ENCODE peak calls at places on chromosome 18, in ten cellular contexts. S is Peyer's patch, W is lower leg skin, U is GM12878, V is esophagus muscularis mucosa, Z is ovary, L is spleen, R is heart left ventricle, C is stomach, Y is right lobe of liver. O is an unnamed sample.

GRCh38 chr18:10089881-10090280 is 176.1 kb downstream of the VAPA start:
- DNase-seq in L (no peak), Y (no peak), R (no peak), V (no peak), W (peak), S (no peak), Z (no peak), C (no peak), U (no peak), O (no peak)

GRCh38 chr18:32714571-32715148 is 58.2 kb downstream of the KLHL14 start:
- DNase-seq in Y (no peak), W (no peak), U (peak), V (no peak), C (peak), Z (no peak), S (no peak), L (no peak), R (no peak), O (peak)

GRCh38 chr18:79952996-79953559 is 1.6 kb upstream of the SLC66A2 start:
- DNase-seq in U (no peak), L (peak), S (peak), Z (no peak), R (no peak), W (peak), C (peak), Y (no peak), V (no peak), O (no peak)

GRCh38 chr18:76955529-76956170 is 133.3 kb downstream of the ZNF236 start:
- DNase-seq in R (no peak), W (no peak), V (no peak), Z (no peak), U (no peak), L (no peak), S (no peak), C (peak), Y (peak), O (no peak)

GRCh38 chr18:55579888-55580287 is 8.1 kb downstream of the TCF4 start:
- DNase-seq in C (no peak), U (no peak), Z (no peak), Y (no peak), W (no peak), S (no peak), L (no peak), R (no peak), V (no peak), O (no peak)

GRCh38 chr18:79466591-79466990 is 70.9 kb downstream of the NFATC1 start:
- DNase-seq in C (no peak), L (peak), V (no peak), R (no peak), S (no peak), Y (no peak), W (no peak), Z (no peak), U (no peak), O (no peak)

GRCh38 chr18:45169610-45170009 is 445.7 kb upstream of the SLC14A2 start:
- DNase-seq in V (no peak), C (no peak), W (no peak), Y (no peak), R (peak), U (no peak), Z (no peak), L (no peak), S (no peak), O (no peak)

GRCh38 chr18:2909431-2910140 is 62.8 kb downstream of the EMILIN2 start:
- DNase-seq in Y (no peak), C (no peak), Z (no peak), U (no peak), V (no peak), R (no peak), S (no peak), W (no peak), L (no peak), O (no peak)

GRCh38 chr18:55589625-55590291 is 1.8 kb upstream of the TCF4 start:
- DNase-seq in C (peak), Z (peak), L (peak), W (peak), Y (peak), V (peak), R (peak), U (peak), S (peak), O (peak)

GRCh38 chr18:77131652-77132368 is 773 bp downstream of the MBP start:
- DNase-seq in Y (peak), Z (peak), C (peak), S (peak), W (peak), V (no peak), L (peak), U (no peak), R (peak), O (peak)

GRCh38 chr18:59298871-59299270 is 19.6 kb downstream of the CPLX4 start:
- DNase-seq in V (peak), Z (no peak), C (no peak), U (no peak), Y (no peak), W (no peak), S (no peak), R (no peak), L (no peak), O (no peak)

GRCh38 chr18:55326134-55326533 is 261.9 kb downstream of the TCF4 start:
- DNase-seq in S (no peak), C (no peak), L (no peak), W (no peak), Y (no peak), V (no peak), R (no peak), U (no peak), Z (no peak), O (no peak)

GRCh38 chr18:8341481-8342230 is 267.6 kb upstream of the RAB12 start:
- DNase-seq in S (no peak), Z (no peak), L (no peak), R (no peak), C (peak), Y (peak), U (no peak), V (no peak), W (no peak), O (no peak)

GRCh38 chr18:44915213-44915612 is 234.5 kb downstream of the SETBP1 start:
- DNase-seq in Z (no peak), R (no peak), U (no peak), C (no peak), V (no peak), L (no peak), W (no peak), Y (no peak), S (no peak), O (no peak)

GRCh38 chr18:34048423-34048822 is 176.3 kb downstream of the NOL4 start:
- DNase-seq in Y (no peak), Z (no peak), U (no peak), C (no peak), V (no peak), S (no peak), L (no peak), R (no peak), W (no peak), O (no peak)

GRCh38 chr18:32249147-32249546 is 59.3 kb downstream of the MEP1B start:
- DNase-seq in L (no peak), W (no peak), V (no peak), Z (no peak), U (no peak), S (no peak), R (no peak), C (no peak), Y (no peak), O (no peak)

GRCh38 chr18:9683418-9684396 is 24.4 kb upstream of the RAB31 start:
- DNase-seq in Z (peak), S (no peak), U (no peak), Y (no peak), L (no peak), R (no peak), V (no peak), W (peak), C (peak), O (peak)

GRCh38 chr18:23650963-23651927 is 11.5 kb downstream of the ANKRD29 start:
- DNase-seq in S (no peak), Z (no peak), C (no peak), L (no peak), W (no peak), V (no peak), R (no peak), Y (no peak), U (no peak), O (peak)

GRCh38 chr18:54444309-54444914 is 86.7 kb downstream of the C18orf54 start:
- DNase-seq in U (no peak), V (no peak), Z (peak), W (no peak), C (peak), Y (no peak), L (peak), S (peak), R (peak), O (peak)

GRCh38 chr18:23377669-23378469 is 75.2 kb upstream of the RIOK3 start:
- DNase-seq in Y (no peak), U (peak), W (no peak), C (no peak), Z (no peak), V (no peak), R (no peak), L (no peak), S (no peak), O (peak)

GRCh38 chr18:54776282-54776977 is 51.8 kb upstream of the RAB27B start:
- DNase-seq in U (peak), L (no peak), W (no peak), Z (no peak), C (no peak), Y (no peak), R (no peak), V (no peak), S (no peak), O (no peak)

GRCh38 chr18:79681484-79682387 is 2.1 kb downstream of the CTDP1 start:
- DNase-seq in C (no peak), R (no peak), Y (no peak), L (peak), Z (no peak), V (no peak), S (no peak), U (no peak), W (peak), O (no peak)

GRCh38 chr18:48826271-48826670 is 124.5 kb downstream of the SMAD7 start:
- DNase-seq in C (peak), L (peak), V (no peak), S (no peak), R (no peak), U (no peak), Z (no peak), Y (peak), W (peak), O (no peak)

GRCh38 chr18:23301971-23302370 is 151.1 kb upstream of the RIOK3 start:
- DNase-seq in W (no peak), C (no peak), S (no peak), V (no peak), Y (no peak), L (no peak), U (no peak), Z (no peak), R (no peak), O (no peak)

GRCh38 chr18:58829263-58829662 is 35.4 kb upstream of the ZNF532 start:
- DNase-seq in C (no peak), S (no peak), Z (no peak), U (no peak), V (no peak), R (no peak), L (no peak), W (no peak), Y (no peak), O (no peak)

GRCh38 chr18:9069482-9070059 is 32.9 kb upstream of the NDUFV2 start:
- DNase-seq in S (no peak), V (no peak), L (no peak), Y (no peak), U (peak), R (no peak), W (no peak), Z (no peak), C (no peak), O (no peak)

GRCh38 chr18:59957957-59958356 is 58.2 kb downstream of the PMAIP1 start:
- DNase-seq in U (no peak), Y (no peak), C (peak), R (peak), S (peak), L (no peak), V (no peak), W (no peak), Z (no peak), O (peak)

GRCh38 chr18:77560334-77560970 is 310.8 kb downstream of the GALR1 start:
- DNase-seq in V (peak), R (no peak), Z (no peak), L (no peak), S (no peak), C (no peak), U (no peak), W (no peak), Y (no peak), O (no peak)

GRCh38 chr18:10317864-10318685 is 136.4 kb upstream of the APCDD1 start:
- DNase-seq in R (no peak), U (no peak), S (no peak), C (no peak), L (no peak), V (no peak), W (no peak), Y (no peak), Z (no peak), O (no peak)

GRCh38 chr18:3055201-3055600 is 42.3 kb upstream of the LPIN2 start:
- DNase-seq in R (no peak), V (no peak), S (no peak), C (no peak), Z (no peak), U (no peak), Y (no peak), W (peak), L (no peak), O (no peak)

GRCh38 chr18:53004798-53005197 is 664.8 kb downstream of the DCC start:
- DNase-seq in L (no peak), W (no peak), S (no peak), U (no peak), C (no peak), V (no peak), Z (no peak), R (no peak), Y (no peak), O (no peak)

GRCh38 chr18:39188278-39188677 is 1622.7 kb upstream of the CELF4 start:
- DNase-seq in L (no peak), V (no peak), C (no peak), W (no peak), Z (no peak), U (no peak), R (no peak), Y (no peak), S (no peak), O (no peak)

GRCh38 chr18:48293954-48294893 is 115.0 kb downstream of the ZBTB7C start:
- DNase-seq in U (no peak), S (no peak), Z (no peak), V (no peak), C (no peak), L (peak), R (no peak), Y (no peak), W (peak), O (peak)

GRCh38 chr18:13339653-13340052 is 121.1 kb downstream of the LDLRAD4 start:
- DNase-seq in U (no peak), Y (no peak), R (no peak), V (no peak), W (no peak), L (no peak), C (no peak), Z (no peak), S (no peak), O (no peak)

GRCh38 chr18:75439356-75439755 is 11.9 kb upstream of the SMIM21 start:
- DNase-seq in Z (no peak), U (no peak), L (no peak), R (no peak), Y (no peak), S (no peak), W (no peak), C (no peak), V (no peak), O (no peak)

GRCh38 chr18:26657618-26658581 is 109.5 kb upstream of the KCTD1 start:
- DNase-seq in U (no peak), W (no peak), R (no peak), Y (no peak), S (no peak), C (no peak), L (no peak), V (no peak), Z (no peak), O (no peak)

GRCh38 chr18:26655010-26655613 is 106.8 kb upstream of the KCTD1 start:
- DNase-seq in Z (no peak), W (no peak), U (no peak), L (no peak), R (no peak), C (no peak), Y (no peak), V (no peak), S (no peak), O (no peak)

GRCh38 chr18:26655614-26656400 is 107.5 kb upstream of the KCTD1 start:
- DNase-seq in Z (peak), S (peak), C (peak), U (no peak), V (no peak), W (peak), L (no peak), R (peak), Y (peak), O (peak)

GRCh38 chr18:26656401-26656943 is 108.1 kb upstream of the KCTD1 start:
- DNase-seq in W (no peak), R (peak), C (no peak), V (no peak), S (no peak), Z (peak), Y (no peak), U (no peak), L (no peak), O (no peak)

GRCh38 chr18:26656944-26657536 is 108.7 kb upstream of the KCTD1 start:
- DNase-seq in C (peak), R (peak), Y (peak), L (peak), V (no peak), W (peak), S (peak), U (no peak), Z (peak), O (peak)
- TF ChIP-seq CTCF in C (peak), R (no peak), Y (peak), L (peak), V (peak), W (no peak), S (peak), U (no peak), Z (no peak), O (peak)

DNA sequence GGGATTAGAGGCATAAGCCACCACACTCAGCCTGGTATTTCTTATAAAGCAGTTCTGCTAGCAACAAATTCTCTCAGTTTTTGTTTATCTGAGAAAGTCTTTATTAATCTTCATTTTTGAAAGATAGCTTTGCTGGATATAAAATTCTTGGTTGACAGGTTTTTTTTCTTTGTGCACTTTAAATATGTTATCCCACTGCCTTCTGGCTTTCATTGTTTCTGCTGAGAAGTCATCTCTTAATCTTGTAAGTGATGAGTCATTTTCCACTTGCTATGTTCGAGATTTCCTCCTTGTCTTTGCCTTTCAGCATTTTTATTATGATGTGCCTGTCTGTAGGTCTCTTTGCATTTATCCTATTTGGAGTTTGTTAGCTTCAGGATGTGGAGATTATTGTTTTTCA is 5.9 kb upstream of the ELAC1 start:
- DNase-seq in L (no peak), V (no peak), C (no peak), Y (no peak), S (no peak), Z (no peak), R (no peak), U (no peak), W (no peak), O (no peak)
- H3K4me3 ChIP-seq in L (no peak), V (no peak), C (no peak), Y (no peak), S (no peak), Z (no peak), R (no peak), U (no peak), W (no peak), O (no peak)

GRCh38 chr18:42706618-42707017 is 408.9 kb downstream of the RIT2 start:
- DNase-seq in U (no peak), V (no peak), W (peak), Z (no peak), S (no peak), R (no peak), Y (no peak), C (no peak), L (peak), O (no peak)
- TF ChIP-seq POLR2A in U (no peak), V (no peak), W (no peak), Z (no peak), S (no peak), R (no peak), Y (no peak), C (no peak), L (no peak), O (no peak)

GRCh38 chr18:47120428-47120827 is 29.9 kb downstream of the HDHD2 start:
- DNase-seq in W (no peak), Z (no peak), Y (no peak), C (no peak), L (no peak), S (no peak), V (no peak), U (peak), R (no peak), O (no peak)
- TF ChIP-seq CTCF in W (no peak), Z (no peak), Y (no peak), C (no peak), L (no peak), S (no peak), V (no peak), U (no peak), R (no peak), O (no peak)

GRCh38 chr18:11749305-11749704 is 60.2 kb downstream of the GNAL start:
- DNase-seq in Z (no peak), V (no peak), S (no peak), Y (no peak), L (no peak), U (no peak), W (no peak), R (no peak), C (no peak), O (no peak)

GRCh38 chr18:11750581-11751304 is 61.7 kb downstream of the GNAL start:
- DNase-seq in W (no peak), Y (no peak), V (no peak), Z (no peak), S (no peak), U (no peak), L (no peak), R (no peak), C (no peak), O (no peak)

GRCh38 chr18:11751305-11752115 is 62.4 kb downstream of the GNAL start:
- DNase-seq in L (no peak), C (no peak), Z (no peak), V (no peak), W (no peak), Y (no peak), U (no peak), R (no peak), S (no peak), O (no peak)

GRCh38 chr18:11750171-11750570 is 61.1 kb downstream of the GNAL start:
- DNase-seq in S (no peak), V (no peak), Y (no peak), U (no peak), L (no peak), Z (no peak), C (no peak), R (no peak), W (no peak), O (no peak)

GRCh38 chr18:11752116-11752911 is 63.2 kb downstream of the GNAL start:
- DNase-seq in Y (no peak), W (no peak), S (no peak), V (no peak), U (no peak), L (no peak), Z (no peak), C (no peak), R (no peak), O (no peak)
- H3K4me3 ChIP-seq in Y (no peak), W (peak), S (peak), V (peak), U (no peak), L (peak), Z (peak), C (peak), R (peak), O (peak)

GRCh38 chr18:51196811-51197660 is 445 bp downstream of the MEX3C start:
- DNase-seq in R (peak), C (peak), U (no peak), Z (peak), L (peak), W (peak), V (no peak), S (peak), Y (peak), O (peak)

GRCh38 chr18:51195602-51196115 is 1.8 kb downstream of the MEX3C start:
- DNase-seq in U (no peak), W (no peak), R (no peak), Z (no peak), S (no peak), Y (no peak), C (no peak), L (no peak), V (no peak), O (no peak)

GRCh38 chr18:51195086-51195601 is 2.3 kb downstream of the MEX3C start:
- DNase-seq in S (no peak), Z (no peak), C (no peak), L (no peak), W (no peak), Y (no peak), U (no peak), R (no peak), V (no peak), O (no peak)

GRCh38 chr18:51196116-51196810 is 1.2 kb downstream of the MEX3C start:
- DNase-seq in L (peak), V (no peak), C (peak), Y (peak), W (peak), Z (peak), U (no peak), S (peak), R (peak), O (peak)

DNA sequence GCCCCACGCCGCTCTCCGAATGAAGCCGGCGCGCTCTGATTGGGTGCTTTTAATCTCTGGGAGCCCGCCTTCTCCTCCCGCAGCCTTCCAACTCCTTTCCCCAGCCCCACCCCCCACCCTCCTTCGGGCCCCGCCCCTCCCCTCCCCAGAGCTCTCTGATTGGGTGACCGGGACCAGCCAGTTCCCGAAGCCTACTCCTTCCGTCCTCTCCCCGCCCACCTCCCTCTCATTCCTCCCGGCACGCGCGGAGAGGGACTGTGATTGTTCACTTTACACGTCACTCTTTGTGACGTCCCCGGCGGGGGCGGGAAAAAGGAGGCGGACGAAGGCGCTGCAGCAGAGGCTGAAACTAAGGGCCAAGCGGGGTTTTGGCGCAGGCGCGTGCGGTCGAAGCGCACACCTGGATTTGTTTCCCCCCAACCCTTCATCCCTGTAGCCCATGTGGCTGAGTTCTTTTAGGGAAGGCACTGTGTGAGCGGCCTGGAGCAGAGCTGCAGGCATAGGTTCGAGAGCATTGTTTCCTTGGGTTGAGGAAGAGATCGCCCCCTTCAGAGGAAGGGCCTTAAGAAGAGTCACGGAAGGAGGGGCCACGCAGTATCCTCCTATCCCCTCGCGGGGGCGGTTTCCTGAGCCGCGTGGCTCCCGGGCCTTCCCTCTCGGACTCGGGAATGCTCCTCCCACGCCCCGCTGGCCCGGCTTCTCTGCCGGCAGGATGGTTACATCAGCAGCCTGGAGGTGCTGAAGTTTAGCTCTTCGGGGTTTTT is at the start of gene MEX3C:
- DNase-seq in W (peak), U (peak), L (peak), Y (peak), V (peak), R (peak), Z (peak), C (peak), S (peak), O (peak)
- TF ChIP-seq POLR2A in W (no peak), U (peak), L (no peak), Y (peak), V (no peak), R (peak), Z (peak), C (no peak), S (peak), O (no peak)